ENCODE peak calls at places on chromosomes 11 and 22, in six cellular contexts. O, U, K, I, Q and E are unnamed samples.

GRCh38 chr11:59437770-59438169 is 1.5 kb downstream of the OR5A1 start:
- DNase-seq in O (no peak), U (no peak), K (no peak), I (no peak), Q (no peak), E (no peak)

GRCh38 chr11:57071829-57072228 is 83.1 kb downstream of the OR5AK2 start:
- DNase-seq in O (no peak), U (no peak), K (no peak), I (no peak), Q (peak), E (no peak)

GRCh38 chr11:62152245-62153086 is 28.7 kb downstream of the INCENP start:
- DNase-seq in O (no peak), U (no peak), K (no peak), I (no peak), Q (no peak), E (peak)

GRCh38 chr11:73907191-73907590 is 30.4 kb downstream of the PAAF1 start:
- DNase-seq in O (no peak), U (peak), K (no peak), I (no peak), Q (peak), E (no peak)

GRCh38 chr11:123434262-123434661 is 4.2 kb downstream of the GRAMD1B start:
- DNase-seq in O (no peak), U (peak), K (no peak), I (no peak), Q (peak), E (no peak)

GRCh38 chr11:33778682-33779081 is 4.4 kb upstream of the FBXO3 start:
- DNase-seq in O (no peak), U (no peak), K (no peak), I (no peak), Q (peak), E (no peak)

GRCh38 chr22:18075101-18075730 is 2.6 kb upstream of the PEX26 start:
- DNase-seq in O (no peak), U (no peak), K (no peak), I (no peak), Q (no peak), E (no peak)

GRCh38 chr11:116457336-116458007 is 315.3 kb downstream of the BUD13 start:
- DNase-seq in O (no peak), U (no peak), K (no peak), I (no peak), Q (no peak), E (no peak)

GRCh38 chr11:16843307-16843706 is 104.9 kb downstream of the C11orf58 start:
- DNase-seq in O (no peak), U (no peak), K (no peak), I (no peak), Q (no peak), E (no peak)

GRCh38 chr22:22487869-22488597 is 20.5 kb downstream of the ZNF280B start:
- DNase-seq in O (no peak), U (no peak), K (no peak), I (no peak), Q (no peak), E (no peak)

GRCh38 chr22:16800358-16800757 is 24.9 kb downstream of the XKR3 start:
- DNase-seq in O (no peak), U (no peak), K (no peak), I (no peak), Q (no peak), E (no peak)

GRCh38 chr11:93548679-93549319 is 5.6 kb upstream of the SMCO4 start:
- DNase-seq in O (no peak), U (no peak), K (no peak), I (no peak), Q (no peak), E (no peak)

GRCh38 chr22:25775501-25775900 is 33.5 kb downstream of the MYO18B start:
- DNase-seq in O (no peak), U (no peak), K (no peak), I (no peak), Q (peak), E (no peak)

GRCh38 chr11:66462010-66462409 is 4.7 kb upstream of the PELI3 start:
- DNase-seq in O (no peak), U (no peak), K (no peak), I (no peak), Q (no peak), E (no peak)

GRCh38 chr11:65438257-65439151 is 15.9 kb downstream of the NEAT1 start:
- DNase-seq in O (no peak), U (no peak), K (no peak), I (no peak), Q (peak), E (no peak)